ENCODE peak calls at places on chromosomes 6 and 20, in seven cellular contexts. T is HCT116, S is SK-N-MC, G is GM23338, D is prostate gland, Z is K562, P is Panc1. V is an unnamed sample.

GRCh38 chr20:47358672-47359532 is 2.4 kb upstream of the ZMYND8 start:
- DNase-seq in G (peak), Z (peak), T (peak), D (peak), S (no peak), P (peak), V (no peak)

GRCh38 chr6:48610846-48611245 is 499.8 kb upstream of the PTCHD4 start:
- DNase-seq in D (no peak), S (no peak), Z (no peak), G (no peak), P (no peak), T (no peak), V (no peak)

GRCh38 chr6:131368077-131368911 is 204.7 kb upstream of the ARG1 start:
- DNase-seq in T (no peak), D (peak), S (peak), Z (no peak), G (no peak), P (no peak), V (no peak)

GRCh38 chr20:63009988-63010769 is 3.4 kb upstream of the BHLHE23 start:
- DNase-seq in P (no peak), S (no peak), G (no peak), T (no peak), Z (peak), D (no peak), V (no peak)

GRCh38 chr6:106858653-106859092 is 115.9 kb downstream of the CD24 start:
- DNase-seq in G (no peak), P (no peak), T (no peak), Z (peak), S (no peak), D (no peak), V (no peak)

GRCh38 chr20:51712501-51713212 is 55.5 kb downstream of the ATP9A start:
- DNase-seq in Z (no peak), P (no peak), D (no peak), T (peak), G (peak), S (no peak), V (no peak)

GRCh38 chr6:88725111-88725711 is 238.2 kb downstream of the RNGTT start:
- DNase-seq in S (peak), D (no peak), Z (no peak), G (peak), P (no peak), T (no peak), V (no peak)

GRCh38 chr20:49562341-49563014 is 5.5 kb downstream of the PTGIS start:
- DNase-seq in T (peak), G (peak), Z (peak), P (no peak), S (no peak), D (peak), V (no peak)

GRCh38 chr6:155078331-155078745 is 83.2 kb downstream of the TIAM2 start:
- DNase-seq in Z (peak), G (no peak), P (no peak), D (no peak), S (no peak), T (no peak), V (no peak)

GRCh38 chr20:36847009-36847709 is 28.8 kb upstream of the TLDC2 start:
- DNase-seq in D (peak), T (no peak), Z (no peak), P (no peak), G (no peak), S (no peak), V (no peak)

GRCh38 chr6:124882580-124883393 is 79.5 kb upstream of the RNF217 start:
- DNase-seq in S (peak), T (no peak), G (no peak), Z (no peak), P (no peak), D (no peak), V (no peak)

GRCh38 chr6:119390276-119390793 is 40.8 kb upstream of the MAN1A1 start:
- DNase-seq in S (no peak), D (no peak), P (no peak), G (no peak), Z (no peak), T (no peak), V (no peak)

GRCh38 chr6:140029551-140029950 is 655.1 kb upstream of the CITED2 start:
- DNase-seq in T (no peak), D (no peak), S (no peak), G (no peak), Z (no peak), P (no peak), V (no peak)

GRCh38 chr6:135274561-135275293 is 93.6 kb downstream of the MYB start:
- DNase-seq in T (no peak), Z (no peak), P (no peak), G (no peak), S (no peak), D (no peak), V (no peak)

GRCh38 chr6:68958327-68958726 is 323.2 kb downstream of the ADGRB3 start:
- DNase-seq in P (no peak), S (peak), D (no peak), T (no peak), G (no peak), Z (no peak), V (no peak)

GRCh38 chr6:93678841-93679454 is 259.6 kb upstream of the EPHA7 start:
- DNase-seq in T (no peak), S (no peak), P (no peak), Z (no peak), D (no peak), G (no peak), V (no peak)

GRCh38 chr6:146361367-146361924 is 182.2 kb upstream of the RAB32 start:
- DNase-seq in T (no peak), D (no peak), S (no peak), P (no peak), Z (no peak), G (no peak), V (no peak)

GRCh38 chr6:36969240-36969691 is 14.7 kb downstream of the PI16 start:
- DNase-seq in T (no peak), G (no peak), P (no peak), S (no peak), Z (no peak), D (no peak), V (no peak)

GRCh38 chr6:108106261-108106660 is 31.7 kb upstream of the OSTM1 start:
- DNase-seq in S (no peak), P (no peak), D (no peak), Z (no peak), G (peak), T (no peak), V (no peak)

GRCh38 chr20:19338960-19339359 is 126.5 kb downstream of the SLC24A3 start:
- DNase-seq in Z (no peak), P (no peak), S (no peak), T (no peak), G (no peak), D (no peak), V (no peak)

GRCh38 chr6:156617376-156617775 is 159.8 kb upstream of the ARID1B start:
- DNase-seq in T (no peak), S (no peak), G (no peak), D (no peak), P (no peak), Z (peak), V (no peak)

GRCh38 chr20:63580796-63581461 is 6.9 kb upstream of the HELZ2 start:
- DNase-seq in T (peak), G (peak), D (peak), P (peak), Z (peak), S (no peak), V (no peak)

GRCh38 chr6:165676435-165677068 is 13.5 kb upstream of the PDE10A start:
- DNase-seq in P (no peak), D (no peak), Z (peak), S (no peak), T (no peak), G (no peak), V (no peak)

GRCh38 chr6:166935353-166935752 is 21.0 kb downstream of the RNASET2 start:
- DNase-seq in P (no peak), G (no peak), D (no peak), Z (no peak), S (no peak), T (no peak), V (peak)

GRCh38 chr6:105806486-105806920 is 279.6 kb upstream of the PRDM1 start:
- DNase-seq in G (no peak), S (no peak), T (no peak), P (no peak), D (no peak), Z (no peak), V (no peak)

GRCh38 chr6:134873500-134874388 is 76.2 kb downstream of the ALDH8A1 start:
- DNase-seq in Z (no peak), D (no peak), S (no peak), G (no peak), T (no peak), P (no peak), V (no peak)

GRCh38 chr20:13838664-13839063 is 53.8 kb downstream of the NDUFAF5 start:
- DNase-seq in T (no peak), D (no peak), Z (no peak), G (no peak), P (no peak), S (no peak), V (no peak)

GRCh38 chr6:122422003-122422402 is 22.6 kb downstream of the HSF2 start:
- DNase-seq in G (no peak), Z (no peak), T (no peak), D (no peak), P (no peak), S (no peak), V (no peak)

GRCh38 chr20:57946559-57947315 is 236.9 kb upstream of the PMEPA1 start:
- DNase-seq in Z (no peak), S (no peak), G (no peak), D (no peak), T (no peak), P (no peak), V (no peak)

GRCh38 chr6:118843685-118844390 is 50.1 kb upstream of the ASF1A start:
- DNase-seq in Z (no peak), S (no peak), D (no peak), G (no peak), T (no peak), P (no peak), V (no peak)

GRCh38 chr6:169971171-169971861 is 219.9 kb downstream of the ERMARD start:
- DNase-seq in T (no peak), S (no peak), P (no peak), G (no peak), Z (no peak), D (no peak), V (peak)

GRCh38 chr6:26349964-26350857 is 14.8 kb upstream of the BTN3A2 start:
- DNase-seq in Z (no peak), T (no peak), G (no peak), S (no peak), P (no peak), D (no peak), V (no peak)

GRCh38 chr6:123668965-123669591 is 32.3 kb upstream of the TRDN start:
- DNase-seq in G (no peak), D (no peak), Z (no peak), P (no peak), T (no peak), S (no peak), V (no peak)

GRCh38 chr6:29071831-29072723 is 15.0 kb downstream of the OR2B3 start:
- DNase-seq in T (peak), Z (peak), D (no peak), P (peak), G (peak), S (no peak), V (no peak)

GRCh38 chr6:153131037-153131981 is at the start of gene RGS17:
- DNase-seq in D (peak), P (no peak), S (no peak), G (peak), T (no peak), Z (no peak), V (no peak)

GRCh38 chr20:22583773-22584629 is at the start of gene FOXA2:
- DNase-seq in S (no peak), T (no peak), Z (peak), D (no peak), P (no peak), G (peak), V (no peak)
- TF ChIP-seq POLR2AphosphoS5 in S (no peak), T (no peak), Z (no peak), D (no peak), P (no peak), G (no peak), V (no peak)

GRCh38 chr6:83068628-83069027 is 1.2 kb downstream of the DOP1A start:
- DNase-seq in S (no peak), T (no peak), D (no peak), G (no peak), P (no peak), Z (no peak), V (no peak)
- H3K27ac ChIP-seq in S (no peak), T (peak), D (peak), G (peak), P (peak), Z (no peak), V (peak)

GRCh38 chr20:39282619-39283092 is 320.5 kb downstream of the DHX35 start:
- DNase-seq in D (peak), T (no peak), G (peak), P (no peak), Z (no peak), S (peak), V (no peak)
- TF ChIP-seq POLR2AphosphoS5 in D (peak), T (no peak), G (no peak), P (no peak), Z (no peak), S (no peak), V (no peak)

GRCh38 chr6:35320031-35320410 is 22.3 kb upstream of the PPARD start:
- DNase-seq in T (no peak), Z (no peak), S (no peak), D (no peak), P (no peak), G (no peak), V (no peak)

GRCh38 chr6:35319346-35320030 is 21.9 kb downstream of the DEF6 start:
- DNase-seq in D (no peak), T (no peak), G (no peak), Z (no peak), P (no peak), S (no peak), V (peak)

GRCh38 chr6:35318845-35319220 is 21.2 kb downstream of the DEF6 start:
- DNase-seq in S (no peak), D (no peak), T (no peak), G (no peak), Z (no peak), P (no peak), V (no peak)

GRCh38 chr6:35318200-35318844 is 20.7 kb downstream of the DEF6 start:
- DNase-seq in T (no peak), D (peak), S (no peak), G (peak), P (no peak), Z (peak), V (peak)

GRCh38 chr6:35321091-35321490 is 21.3 kb upstream of the PPARD start:
- DNase-seq in T (no peak), S (no peak), Z (no peak), P (no peak), D (no peak), G (no peak), V (peak)
- H3K27ac ChIP-seq in T (no peak), S (no peak), Z (no peak), P (no peak), D (no peak), G (no peak), V (no peak)

GRCh38 chr6:138557147-138557546 is 57.9 kb upstream of the NHSL1 start:
- DNase-seq in Z (no peak), S (no peak), P (no peak), T (no peak), G (no peak), D (no peak), V (no peak)

GRCh38 chr6:138559153-138559552 is 59.9 kb upstream of the NHSL1 start:
- DNase-seq in P (no peak), G (no peak), Z (no peak), S (no peak), T (no peak), D (no peak), V (no peak)

GRCh38 chr6:138562691-138563090 is 63.4 kb upstream of the NHSL1 start:
- DNase-seq in T (no peak), S (no peak), G (no peak), P (no peak), Z (no peak), D (no peak), V (no peak)

GRCh38 chr6:138563231-138563630 is 63.9 kb upstream of the NHSL1 start:
- DNase-seq in D (no peak), S (no peak), T (no peak), P (no peak), G (no peak), Z (no peak), V (no peak)

DNA sequence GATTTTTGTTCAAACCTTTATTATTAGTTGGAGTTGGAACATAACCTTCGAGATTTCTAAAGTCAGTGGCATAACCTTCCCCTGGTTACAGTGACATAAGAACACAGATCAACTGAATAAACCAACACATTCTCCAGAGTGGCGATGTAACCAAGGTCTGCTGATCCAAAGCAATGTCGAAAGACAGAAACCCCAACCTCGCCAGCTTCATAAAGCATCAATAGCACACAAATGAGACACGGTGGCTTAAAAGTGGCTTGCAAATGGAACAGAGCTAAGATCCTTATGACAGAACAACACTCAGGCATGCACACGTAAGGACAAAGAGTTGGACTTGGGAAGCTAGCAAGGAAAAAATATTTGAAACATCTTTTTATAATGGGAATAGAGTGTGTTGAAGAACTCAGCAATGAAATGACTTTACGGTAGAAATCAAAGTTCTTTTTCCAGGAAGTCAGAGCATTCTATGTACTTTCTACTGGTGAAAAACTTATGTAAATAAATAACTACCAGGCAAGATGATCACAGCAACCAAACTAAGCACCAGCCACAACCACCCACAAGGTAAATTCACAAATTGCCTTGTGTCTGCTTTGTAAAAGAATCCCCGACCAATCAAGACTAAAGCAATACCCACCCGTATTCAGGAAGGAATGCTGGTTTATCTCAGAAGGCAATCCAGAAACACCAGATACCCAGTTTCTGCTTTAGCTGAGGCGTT is 61.0 kb upstream of the NHSL1 start:
- DNase-seq in G (no peak), S (no peak), P (no peak), D (no peak), Z (no peak), T (no peak), V (no peak)
- TF ChIP-seq POLR2AphosphoS5 in G (no peak), S (no peak), P (no peak), D (peak), Z (no peak), T (no peak), V (no peak)

GRCh38 chr6:13190391-13190790 is 137.9 kb downstream of the TBC1D7 start:
- DNase-seq in G (no peak), Z (no peak), T (no peak), S (no peak), P (no peak), D (no peak), V (no peak)
- H3K27ac ChIP-seq in G (no peak), Z (no peak), T (no peak), S (no peak), P (no peak), D (no peak), V (no peak)

GRCh38 chr6:1280666-1281300 is 31.1 kb upstream of the FOXQ1 start:
- DNase-seq in D (no peak), T (no peak), P (no peak), Z (no peak), S (no peak), G (no peak), V (no peak)
- TF ChIP-seq POLR2AphosphoS5 in D (no peak), T (no peak), P (no peak), Z (no peak), S (no peak), G (no peak), V (no peak)

DNA sequence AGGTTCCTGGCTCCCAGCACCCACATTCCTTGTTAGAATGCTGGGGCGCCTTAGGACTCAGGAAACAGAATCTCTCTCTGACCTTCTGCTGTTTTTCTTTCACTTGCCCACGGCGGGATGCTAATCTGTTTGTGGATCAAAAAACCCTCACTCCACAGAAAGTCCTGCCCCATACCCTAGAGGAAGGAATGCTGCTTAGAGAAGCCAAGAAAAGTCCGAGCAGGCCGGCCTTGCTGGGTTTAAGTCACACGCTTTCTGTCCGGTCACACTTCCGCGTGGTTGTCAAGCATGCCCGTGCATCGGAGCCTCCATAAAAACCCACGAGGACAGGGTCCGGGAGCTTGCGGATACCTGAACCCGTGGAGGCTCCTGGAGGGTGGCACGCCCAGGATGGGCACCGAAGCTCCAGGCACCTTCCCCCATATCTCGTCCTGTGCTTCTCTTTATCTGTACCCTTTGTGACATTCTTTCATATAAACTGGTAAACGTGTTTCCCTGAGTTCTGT is 223.1 kb downstream of the NRN1 start:
- DNase-seq in T (no peak), D (no peak), Z (no peak), G (peak), P (no peak), S (no peak), V (no peak)
- H3K27ac ChIP-seq in T (no peak), D (no peak), Z (no peak), G (no peak), P (no peak), S (no peak), V (no peak)

GRCh38 chr6:128171182-128171581 is 270.3 kb upstream of the THEMIS start:
- DNase-seq in G (no peak), S (no peak), T (no peak), D (no peak), Z (no peak), P (no peak), V (no peak)
- TF ChIP-seq POLR2AphosphoS5 in G (no peak), S (no peak), T (no peak), D (no peak), Z (no peak), P (no peak), V (no peak)

GRCh38 chr20:45049904-45050471 is 50.9 kb downstream of the KCNS1 start:
- DNase-seq in G (no peak), Z (no peak), D (no peak), T (no peak), P (no peak), S (no peak), V (no peak)

GRCh38 chr20:45051497-45052060 is 49.3 kb downstream of the KCNS1 start:
- DNase-seq in D (no peak), T (no peak), Z (no peak), S (no peak), P (no peak), G (no peak), V (no peak)

GRCh38 chr20:45055056-45055455 is 45.9 kb downstream of the KCNS1 start:
- DNase-seq in D (no peak), T (no peak), P (no peak), S (no peak), G (no peak), Z (no peak), V (no peak)

GRCh38 chr20:45053441-45054351 is 47.2 kb downstream of the KCNS1 start:
- DNase-seq in T (no peak), D (no peak), P (no peak), Z (no peak), S (no peak), G (no peak), V (no peak)

GRCh38 chr20:45052698-45053440 is 48.1 kb downstream of the KCNS1 start:
- DNase-seq in T (no peak), S (no peak), P (no peak), G (no peak), Z (no peak), D (no peak), V (no peak)
- H3K27ac ChIP-seq in T (no peak), S (peak), P (no peak), G (no peak), Z (no peak), D (no peak), V (no peak)

V was measured in vagina.